ENCODE peak calls at places on chromosomes 16 and 17, in ten cellular contexts. Q is HCT116; U is adrenal gland; O is CD4-positive, alpha-beta memory T cell; G is uterus; X is tibial nerve; V is A673; P is effector memory CD4-positive, alpha-beta T cell; S is breast epithelium; H is heart left ventricle. F is an unnamed sample. For H3K4me1, the result is how much of the 10 kb centered on the place peaks cover.

GRCh38 chr17:66540131-66540781 is 237.8 kb downstream of the PRKCA start:
- DNase-seq in Q (no peak), U (no peak), O (no peak), G (peak), X (peak), V (no peak), P (no peak), S (no peak), H (peak), F (peak)

GRCh38 chr17:64180674-64181073 is 50.7 kb upstream of the ERN1 start:
- DNase-seq in Q (no peak), U (no peak), O (no peak), G (peak), X (no peak), V (no peak), P (no peak), S (no peak), H (no peak), F (no peak)

GRCh38 chr17:15907290-15907689 is 37.6 kb upstream of the ADORA2B start:
- DNase-seq in Q (no peak), U (no peak), O (no peak), G (no peak), X (no peak), V (no peak), P (no peak), S (no peak), H (no peak), F (no peak)

GRCh38 chr16:12758031-12758669 is 45.5 kb downstream of the CPPED1 start:
- DNase-seq in Q (no peak), U (no peak), O (no peak), G (no peak), X (no peak), V (no peak), P (no peak), S (no peak), H (no peak), F (no peak)

GRCh38 chr17:7167832-7168231 is 11.3 kb downstream of the ASGR1 start:
- DNase-seq in Q (no peak), U (peak), O (no peak), G (no peak), X (peak), V (no peak), P (no peak), S (no peak), H (no peak), F (no peak)

GRCh38 chr16:57938936-57939871 is 31.7 kb downstream of the CNGB1 start:
- DNase-seq in Q (peak), U (peak), O (no peak), G (peak), X (peak), V (peak), P (no peak), S (peak), H (peak), F (peak)

GRCh38 chr16:66299349-66299748 is 67.1 kb upstream of the CDH5 start:
- DNase-seq in Q (no peak), U (no peak), O (no peak), G (no peak), X (no peak), V (no peak), P (no peak), S (no peak), H (no peak), F (no peak)

GRCh38 chr17:29140631-29141483 is 39.3 kb downstream of the MYO18A start:
- DNase-seq in Q (no peak), U (no peak), O (peak), G (no peak), X (no peak), V (peak), P (peak), S (no peak), H (peak), F (peak)

GRCh38 chr17:66351053-66351452 is 48.6 kb downstream of the PRKCA start:
- DNase-seq in Q (no peak), U (peak), O (no peak), G (no peak), X (no peak), V (no peak), P (no peak), S (no peak), H (peak), F (peak)

GRCh38 chr16:23947838-23948237 is 112.1 kb downstream of the PRKCB start:
- DNase-seq in Q (no peak), U (no peak), O (no peak), G (no peak), X (no peak), V (no peak), P (no peak), S (no peak), H (no peak), F (no peak)

GRCh38 chr16:76483510-76483909 is 206.3 kb downstream of the CNTNAP4 start:
- DNase-seq in Q (no peak), U (no peak), O (no peak), G (no peak), X (no peak), V (no peak), P (no peak), S (no peak), H (no peak), F (no peak)

GRCh38 chr16:58098207-58099096 is 30.7 kb downstream of the CFAP20 start:
- DNase-seq in Q (no peak), U (no peak), O (no peak), G (no peak), X (no peak), V (no peak), P (no peak), S (no peak), H (no peak), F (no peak)

GRCh38 chr16:65833171-65833871 is 533.2 kb upstream of the CDH5 start:
- DNase-seq in Q (no peak), U (peak), O (no peak), G (peak), X (peak), V (peak), P (no peak), S (no peak), H (no peak), F (no peak)

GRCh38 chr17:51764387-51764971 is 394.0 kb downstream of the CA10 start:
- DNase-seq in Q (peak), U (peak), O (peak), G (no peak), X (peak), V (peak), P (no peak), S (peak), H (no peak), F (peak)

GRCh38 chr17:11889266-11889665 is 108.0 kb downstream of the ZNF18 start:
- DNase-seq in Q (no peak), U (no peak), O (no peak), G (no peak), X (no peak), V (no peak), P (no peak), S (no peak), H (no peak), F (no peak)

GRCh38 chr16:2210386-2211365 is at the start of gene BRICD5:
- DNase-seq in Q (no peak), U (no peak), O (no peak), G (no peak), X (no peak), V (no peak), P (no peak), S (no peak), H (no peak), F (no peak)

GRCh38 chr16:12535535-12536411 is 267.9 kb downstream of the CPPED1 start:
- DNase-seq in Q (no peak), U (no peak), O (no peak), G (no peak), X (no peak), V (no peak), P (no peak), S (no peak), H (no peak), F (peak)

GRCh38 chr16:22217890-22218730 is 12.0 kb downstream of the EEF2K start:
- DNase-seq in Q (no peak), U (no peak), O (no peak), G (peak), X (no peak), V (no peak), P (no peak), S (no peak), H (peak), F (no peak)

GRCh38 chr17:6796017-6796886 is 20.2 kb downstream of the FBXO39 start:
- DNase-seq in Q (no peak), U (no peak), O (no peak), G (no peak), X (no peak), V (no peak), P (no peak), S (no peak), H (no peak), F (no peak)

GRCh38 chr16:85310868-85311585 is 198.8 kb upstream of the CIBAR2 start:
- DNase-seq in Q (no peak), U (peak), O (no peak), G (no peak), X (no peak), V (no peak), P (no peak), S (no peak), H (peak), F (no peak)

GRCh38 chr16:75131081-75131480 is 14.5 kb upstream of the LDHD start:
- DNase-seq in Q (no peak), U (no peak), O (no peak), G (no peak), X (no peak), V (no peak), P (no peak), S (no peak), H (no peak), F (no peak)

GRCh38 chr17:4806420-4806769 is 557 bp upstream of the PLD2 start:
- DNase-seq in Q (no peak), U (no peak), O (no peak), G (no peak), X (no peak), V (peak), P (no peak), S (no peak), H (no peak), F (no peak)
- H3K27ac ChIP-seq in Q (peak), U (no peak), O (peak), G (peak), X (peak), V (no peak), P (peak), S (peak), H (peak), F (no peak)

GRCh38 chr17:8729860-8730259 is 14.8 kb downstream of the CCDC42 start:
- DNase-seq in Q (no peak), U (no peak), O (no peak), G (no peak), X (no peak), V (no peak), P (no peak), S (no peak), H (no peak), F (no peak)

GRCh38 chr17:8726951-8727555 is 17.6 kb downstream of the CCDC42 start:
- DNase-seq in Q (no peak), U (peak), O (no peak), G (no peak), X (no peak), V (no peak), P (no peak), S (peak), H (no peak), F (no peak)

GRCh38 chr17:8729421-8729820 is 15.2 kb downstream of the CCDC42 start:
- DNase-seq in Q (no peak), U (no peak), O (no peak), G (no peak), X (no peak), V (no peak), P (no peak), S (no peak), H (no peak), F (no peak)

GRCh38 chr17:8728251-8728925 is 16.2 kb downstream of the CCDC42 start:
- DNase-seq in Q (no peak), U (no peak), O (no peak), G (no peak), X (no peak), V (no peak), P (no peak), S (no peak), H (no peak), F (no peak)

DNA sequence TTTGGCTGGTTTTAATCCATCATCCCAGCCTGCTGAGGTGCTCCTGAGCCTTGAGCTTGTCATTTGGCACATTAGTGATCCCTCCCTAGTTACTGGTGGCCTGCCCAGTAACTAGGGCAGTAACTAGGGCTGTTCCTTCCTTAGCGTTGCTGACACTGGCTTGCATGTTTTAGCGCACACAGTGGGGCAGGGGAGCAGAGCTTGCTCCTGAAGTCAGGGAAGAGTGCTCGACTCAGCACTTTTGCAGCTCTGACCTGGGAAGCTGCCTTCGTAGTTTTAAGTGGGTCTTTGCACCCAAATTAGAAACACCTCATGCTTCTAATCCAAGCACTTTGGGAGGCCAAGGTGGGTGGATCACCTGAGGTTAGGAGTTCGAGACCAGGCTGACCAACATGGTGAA is 15.6 kb downstream of the CCDC42 start:
- DNase-seq in Q (no peak), U (no peak), O (no peak), G (no peak), X (no peak), V (no peak), P (no peak), S (no peak), H (no peak), F (no peak)
- H3K4me1 ChIP-seq in Q (under half), U (under half), O (under half), G (under half), X (under half), V (under half), P (under half), S (under half), H (under half), F (under half)

GRCh38 chr17:75265614-75266314 is 4.1 kb downstream of the MRPS7 start:
- DNase-seq in Q (no peak), U (no peak), O (no peak), G (no peak), X (no peak), V (no peak), P (no peak), S (no peak), H (no peak), F (peak)

GRCh38 chr17:75261336-75262111 is at the start of the genes GGA3 and MRPS7:
- DNase-seq in Q (peak), U (peak), O (peak), G (peak), X (peak), V (peak), P (peak), S (peak), H (peak), F (peak)

GRCh38 chr17:75262112-75262606 is 480 bp downstream of the MRPS7 start:
- DNase-seq in Q (no peak), U (no peak), O (no peak), G (no peak), X (no peak), V (no peak), P (no peak), S (no peak), H (no peak), F (no peak)

GRCh38 chr17:75260679-75261335 is 599 bp downstream of the GGA3 start:
- DNase-seq in Q (no peak), U (no peak), O (no peak), G (no peak), X (no peak), V (no peak), P (peak), S (no peak), H (no peak), F (no peak)

DNA sequence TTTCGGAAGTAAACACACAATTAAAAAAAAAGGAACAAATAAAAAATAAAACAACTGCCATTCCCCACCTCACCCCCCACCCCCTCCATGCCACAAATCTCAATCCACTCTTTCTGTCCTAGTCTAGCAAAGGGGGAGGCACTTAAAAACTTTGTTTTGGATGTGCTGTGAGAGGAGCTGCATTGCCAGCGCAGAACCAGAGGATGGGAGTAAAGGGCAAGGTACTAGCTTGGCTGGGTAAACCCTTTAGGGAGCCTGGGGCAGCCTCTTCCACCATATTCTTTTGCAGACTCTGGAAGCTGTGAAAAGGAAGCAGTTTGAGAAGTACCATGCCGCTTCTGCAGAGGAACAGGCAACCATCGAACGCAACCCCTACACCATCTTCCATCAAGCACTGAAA is 1.4 kb downstream of the MRPS7 start:
- DNase-seq in Q (no peak), U (no peak), O (no peak), G (no peak), X (no peak), V (no peak), P (no peak), S (no peak), H (no peak), F (peak)
- H3K4me3 ChIP-seq in Q (peak), U (no peak), O (no peak), G (no peak), X (no peak), V (peak), P (no peak), S (no peak), H (no peak), F (no peak)

GRCh38 chr17:80377798-80378197 is 37.2 kb upstream of the ENDOV start:
- DNase-seq in Q (no peak), U (no peak), O (no peak), G (no peak), X (no peak), V (no peak), P (no peak), S (peak), H (no peak), F (no peak)

GRCh38 chr17:80374732-80375118 is 40.2 kb upstream of the ENDOV start:
- DNase-seq in Q (no peak), U (no peak), O (no peak), G (no peak), X (no peak), V (no peak), P (no peak), S (no peak), H (no peak), F (no peak)

GRCh38 chr17:80374039-80374731 is 40.8 kb upstream of the ENDOV start:
- DNase-seq in Q (no peak), U (no peak), O (no peak), G (no peak), X (no peak), V (no peak), P (no peak), S (peak), H (no peak), F (no peak)

GRCh38 chr17:80375186-80375585 is 39.8 kb upstream of the ENDOV start:
- DNase-seq in Q (no peak), U (no peak), O (no peak), G (no peak), X (no peak), V (no peak), P (no peak), S (peak), H (no peak), F (no peak)

DNA sequence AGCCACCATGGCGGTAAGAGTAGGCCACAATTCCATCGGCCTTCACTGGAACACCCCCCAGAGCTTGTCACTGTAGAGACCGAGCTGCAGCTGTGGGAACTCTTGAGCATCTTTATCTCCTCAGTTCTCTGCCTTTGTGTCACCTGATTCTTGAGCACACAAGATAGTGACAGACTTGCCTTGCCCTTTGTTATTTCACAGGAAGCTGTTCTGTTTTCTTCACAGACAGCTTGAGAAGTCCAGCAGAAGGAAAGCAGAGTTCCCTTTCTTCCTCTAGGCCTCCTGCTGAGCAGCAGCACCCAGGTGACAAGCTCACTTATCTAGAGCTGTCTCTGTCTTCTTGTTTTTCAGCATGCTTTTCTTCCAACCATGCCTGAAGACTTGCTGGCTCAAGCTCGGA is 38.4 kb upstream of the ENDOV start:
- DNase-seq in Q (no peak), U (no peak), O (no peak), G (no peak), X (no peak), V (no peak), P (no peak), S (peak), H (no peak), F (no peak)
- H3K27ac ChIP-seq in Q (no peak), U (no peak), O (no peak), G (no peak), X (no peak), V (no peak), P (no peak), S (no peak), H (no peak), F (no peak)

GRCh38 chr17:74936470-74936799 is 737 bp downstream of the OTOP3 start:
- DNase-seq in Q (no peak), U (no peak), O (no peak), G (no peak), X (no peak), V (no peak), P (no peak), S (no peak), H (no peak), F (no peak)
- H3K4me1 ChIP-seq in Q (under half), U (under half), O (under half), G (under half), X (under half), V (under half), P (under half), S (under half), H (under half), F (under half)

GRCh38 chr16:10741844-10742243 is 1.8 kb upstream of the NUBP1 start:
- DNase-seq in Q (no peak), U (no peak), O (no peak), G (no peak), X (no peak), V (no peak), P (no peak), S (no peak), H (peak), F (peak)

GRCh38 chr16:10738231-10739077 is 5.2 kb upstream of the NUBP1 start:
- DNase-seq in Q (peak), U (peak), O (no peak), G (peak), X (peak), V (no peak), P (no peak), S (no peak), H (peak), F (peak)

GRCh38 chr16:10740845-10741208 is 2.8 kb upstream of the NUBP1 start:
- DNase-seq in Q (no peak), U (no peak), O (no peak), G (no peak), X (no peak), V (no peak), P (no peak), S (no peak), H (no peak), F (no peak)

GRCh38 chr16:10740000-10740844 is 3.4 kb upstream of the NUBP1 start:
- DNase-seq in Q (no peak), U (no peak), O (no peak), G (no peak), X (no peak), V (no peak), P (no peak), S (no peak), H (no peak), F (no peak)

GRCh38 chr16:10736926-10737625 is 6.6 kb upstream of the NUBP1 start:
- DNase-seq in Q (peak), U (peak), O (peak), G (peak), X (peak), V (peak), P (peak), S (no peak), H (peak), F (no peak)
- H3K4me3 ChIP-seq in Q (no peak), U (no peak), O (no peak), G (no peak), X (no peak), V (no peak), P (peak), S (no peak), H (peak), F (no peak)

DNA sequence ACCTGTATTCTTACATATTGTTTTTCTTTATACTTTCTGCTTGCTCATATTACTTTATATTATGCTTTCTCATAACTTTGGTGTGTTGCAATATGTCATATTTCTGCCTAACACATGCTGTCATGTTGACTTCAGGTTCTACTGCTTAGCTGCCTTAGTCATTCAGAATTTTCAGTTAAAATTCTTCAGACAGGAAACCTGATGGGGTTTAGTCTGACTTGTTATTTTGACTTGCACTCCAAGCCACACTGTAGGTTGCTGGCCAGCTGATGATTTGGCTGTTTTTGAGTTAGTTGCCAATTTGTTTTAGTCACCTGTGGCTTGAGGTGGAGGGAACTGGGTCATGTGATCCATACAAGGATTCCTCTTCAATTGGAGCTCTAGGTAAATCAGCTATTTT is 315.4 kb downstream of the MAP2K6 start:
- DNase-seq in Q (no peak), U (no peak), O (no peak), G (no peak), X (no peak), V (no peak), P (no peak), S (no peak), H (no peak), F (no peak)
- H3K27ac ChIP-seq in Q (no peak), U (no peak), O (no peak), G (no peak), X (no peak), V (no peak), P (no peak), S (no peak), H (no peak), F (no peak)

GRCh38 chr16:86510465-86511261 is at the start of gene FOXF1:
- DNase-seq in Q (no peak), U (no peak), O (no peak), G (no peak), X (no peak), V (peak), P (no peak), S (no peak), H (no peak), F (no peak)
- H3K4me1 ChIP-seq in Q (under half), U (under half), O (under half), G (under half), X (under half), V (under half), P (under half), S (under half), H (under half), F (under half)